ENCODE peak calls at places on chromosomes 4 and X, in ten cellular contexts. D is cardiac muscle cell, T is right atrium auricular region, G is fibroblast of pulmonary artery, A is WERI-Rb-1, P is GM23338, Y is left ventricle myocardium inferior, U is heart left ventricle, B is mucosa of descending colon, E is endodermal cell. C is an unnamed sample.

GRCh38 chrX:47151428-47151827 is 6.4 kb downstream of the RBM10 start:
- DNase-seq in D (no peak), E (no peak), Y (no peak), B (no peak), G (no peak), P (no peak), T (no peak), A (no peak), U (no peak), C (no peak)

GRCh38 chr4:182881928-182882327 is 35.3 kb downstream of the DCTD start:
- DNase-seq in E (no peak), U (no peak), D (no peak), P (no peak), T (no peak), Y (peak), A (no peak), B (no peak), G (no peak), C (no peak)

GRCh38 chr4:67885727-67886126 is 1.9 kb upstream of the TMPRSS11D start:
- DNase-seq in Y (no peak), A (no peak), B (no peak), D (peak), T (no peak), U (no peak), E (no peak), G (peak), P (no peak), C (peak)

GRCh38 chr4:112852586-112852985 is 196.9 kb upstream of the ANK2 start:
- DNase-seq in A (no peak), U (no peak), B (no peak), P (no peak), E (no peak), Y (no peak), T (no peak), D (no peak), G (no peak), C (no peak)

GRCh38 chr4:22457348-22457747 is 58.5 kb downstream of the ADGRA3 start:
- DNase-seq in U (no peak), P (no peak), G (no peak), T (no peak), B (no peak), D (no peak), Y (no peak), E (no peak), A (no peak), C (no peak)

GRCh38 chrX:119552508-119552907 is 12.7 kb downstream of the STEEP1 start:
- DNase-seq in U (no peak), G (peak), Y (no peak), D (peak), A (no peak), T (no peak), P (no peak), B (no peak), E (no peak), C (no peak)

GRCh38 chr4:38177792-38178665 is 217.8 kb downstream of the PTTG2 start:
- DNase-seq in A (no peak), E (no peak), P (no peak), D (peak), U (peak), G (peak), Y (peak), B (peak), T (peak), C (no peak)

GRCh38 chrX:7316887-7317286 is 168.9 kb upstream of the PUDP start:
- DNase-seq in B (no peak), D (no peak), E (no peak), U (no peak), Y (no peak), G (no peak), P (no peak), A (no peak), T (no peak), C (no peak)

GRCh38 chr4:52015366-52015765 is 4.8 kb downstream of the LRRC66 start:
- DNase-seq in Y (no peak), D (peak), A (no peak), B (no peak), P (peak), G (peak), U (no peak), E (no peak), T (no peak), C (no peak)

GRCh38 chrX:16719334-16720084 is at the start of gene SYAP1:
- DNase-seq in U (peak), G (peak), T (peak), D (peak), P (peak), B (peak), A (peak), E (peak), Y (peak), C (peak)

GRCh38 chr4:7428261-7429068 is 6.3 kb downstream of the PSAPL1 start:
- DNase-seq in U (peak), P (peak), G (no peak), E (peak), B (no peak), D (no peak), A (peak), Y (peak), T (peak), C (no peak)

GRCh38 chr4:56684320-56684719 is 3.2 kb upstream of the HOPX start:
- DNase-seq in Y (no peak), T (no peak), G (peak), A (no peak), P (no peak), B (no peak), E (no peak), U (no peak), D (peak), C (no peak)

GRCh38 chrX:36908801-36909403 is 99.3 kb upstream of the FAM47C start:
- DNase-seq in U (no peak), G (peak), Y (no peak), P (peak), A (no peak), D (peak), B (no peak), T (no peak), E (no peak), C (no peak)

GRCh38 chrX:107537815-107538214 is 88.4 kb downstream of the FRMPD3 start:
- DNase-seq in T (no peak), Y (no peak), G (peak), U (peak), B (peak), P (peak), E (peak), D (peak), A (peak), C (no peak)

GRCh38 chrX:50770702-50771101 is 43.3 kb downstream of the SHROOM4 start:
- DNase-seq in E (peak), U (peak), A (no peak), D (peak), G (no peak), Y (no peak), T (no peak), P (peak), B (peak), C (no peak)

GRCh38 chr4:47074836-47075235 is 43.5 kb downstream of the GABRB1 start:
- DNase-seq in B (no peak), P (no peak), E (no peak), U (no peak), A (no peak), Y (no peak), T (no peak), G (no peak), D (no peak), C (no peak)

GRCh38 chr4:94827481-94828110 is 69.8 kb downstream of the BMPR1B start:
- DNase-seq in D (peak), G (peak), U (no peak), A (no peak), T (no peak), P (no peak), Y (no peak), B (no peak), E (no peak), C (peak)
- H3K4me3 ChIP-seq in D (no peak), G (no peak), U (no peak), A (no peak), T (no peak), P (no peak), Y (no peak), B (no peak), E (peak), C (no peak)

GRCh38 chr4:154417358-154417673 is 74.3 kb downstream of the DCHS2 start:
- DNase-seq in Y (no peak), P (no peak), A (no peak), T (no peak), B (no peak), D (no peak), E (no peak), G (no peak), U (no peak), C (no peak)
- TF ChIP-seq CTCF in Y (no peak), P (no peak), A (no peak), T (no peak), B (no peak), D (no peak), E (no peak), G (no peak), U (no peak), C (no peak)

DNA sequence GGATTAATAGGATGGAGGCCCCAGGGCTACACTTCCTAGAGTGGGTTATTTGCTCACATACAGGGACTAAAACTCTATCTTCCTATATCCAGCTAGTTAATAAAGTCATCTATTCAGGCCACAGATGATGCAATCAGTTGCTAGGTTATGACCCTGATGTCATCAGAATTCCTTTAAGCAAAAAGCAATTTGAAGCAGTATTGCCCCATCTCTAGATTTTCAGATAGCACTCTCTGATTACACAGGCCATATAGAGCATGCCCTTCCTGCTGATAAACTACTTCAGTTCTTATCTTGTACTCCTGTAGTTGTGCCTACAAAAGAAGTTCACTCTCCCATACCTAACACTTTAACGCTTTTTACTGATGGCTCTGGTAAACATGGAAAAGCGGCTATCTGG is 84.8 kb downstream of the TMEM144 start:
- DNase-seq in Y (no peak), T (no peak), U (no peak), E (no peak), P (no peak), B (no peak), D (no peak), G (no peak), A (no peak), C (no peak)
- H3K4me3 ChIP-seq in Y (no peak), T (no peak), U (no peak), E (no peak), P (no peak), B (no peak), D (no peak), G (no peak), A (no peak), C (no peak)

GRCh38 chr4:37160653-37161052 is 83.9 kb upstream of the NWD2 start:
- DNase-seq in T (no peak), P (no peak), Y (no peak), D (no peak), G (no peak), U (no peak), E (no peak), A (no peak), B (no peak), C (no peak)

DNA sequence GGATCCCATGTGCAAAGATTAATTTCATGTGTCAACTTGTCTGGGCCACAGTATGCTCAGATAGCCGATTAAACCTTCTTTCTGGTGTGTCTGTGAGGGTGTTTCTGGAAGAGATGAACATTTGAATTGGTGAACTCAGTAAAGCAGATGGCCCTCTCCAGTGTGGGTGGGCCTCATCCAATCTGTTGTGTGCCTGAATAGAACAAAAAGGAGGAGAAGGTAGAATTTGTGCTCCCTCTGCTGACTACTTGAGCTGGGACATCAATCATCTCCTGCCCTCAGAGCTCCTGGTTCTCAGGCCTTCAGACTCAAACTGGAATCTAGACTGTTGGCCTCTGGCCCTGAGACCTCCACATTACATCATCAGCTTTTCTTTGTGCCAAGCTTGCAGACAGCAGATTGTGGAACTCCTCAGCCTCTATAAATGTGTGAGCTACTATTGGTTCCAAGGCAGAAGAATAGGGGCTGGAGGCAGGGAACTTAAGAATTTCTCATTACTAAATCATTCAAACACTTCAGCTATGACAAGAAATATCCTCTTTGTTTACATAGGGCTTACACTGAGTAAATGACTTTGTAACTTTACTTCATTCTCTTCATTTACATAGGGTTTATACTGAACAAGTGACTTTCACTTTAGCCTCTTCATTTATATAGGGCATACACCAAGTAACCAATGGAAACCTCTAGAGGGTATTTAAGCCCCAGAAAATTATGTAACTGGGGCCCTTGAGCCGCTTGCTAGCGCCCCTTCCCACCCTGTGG is 87.0 kb upstream of the NWD2 start:
- DNase-seq in P (peak), T (no peak), E (no peak), B (no peak), U (no peak), Y (no peak), G (no peak), A (no peak), D (no peak), C (no peak)
- TF ChIP-seq CTCF in P (peak), T (no peak), E (peak), B (no peak), U (no peak), Y (no peak), G (no peak), A (no peak), D (no peak), C (no peak)

DNA sequence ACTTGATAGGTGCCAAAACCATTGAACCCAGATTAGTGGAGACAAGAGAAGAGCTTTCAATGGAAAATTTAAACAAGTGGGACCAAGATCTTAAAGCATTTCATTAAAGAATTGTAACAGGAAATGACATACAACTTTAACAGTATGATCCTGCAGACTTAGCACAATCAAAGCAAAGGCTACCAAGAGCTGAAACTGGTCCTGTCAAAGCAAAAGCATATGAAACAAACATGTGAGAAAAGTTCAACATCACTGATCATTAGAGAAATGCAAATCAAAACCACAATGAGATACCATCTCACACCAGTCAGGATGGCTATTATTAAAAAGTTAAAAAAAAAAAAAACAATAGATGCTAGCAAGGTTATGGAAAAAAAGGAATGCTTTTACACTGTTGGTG is 425.6 kb downstream of the IL1RAPL1 start:
- DNase-seq in U (no peak), A (no peak), G (no peak), T (no peak), P (no peak), Y (no peak), B (no peak), D (no peak), E (no peak), C (no peak)
- H3K4me3 ChIP-seq in U (no peak), A (no peak), G (no peak), T (no peak), P (no peak), Y (no peak), B (no peak), D (no peak), E (no peak), C (no peak)

DNA sequence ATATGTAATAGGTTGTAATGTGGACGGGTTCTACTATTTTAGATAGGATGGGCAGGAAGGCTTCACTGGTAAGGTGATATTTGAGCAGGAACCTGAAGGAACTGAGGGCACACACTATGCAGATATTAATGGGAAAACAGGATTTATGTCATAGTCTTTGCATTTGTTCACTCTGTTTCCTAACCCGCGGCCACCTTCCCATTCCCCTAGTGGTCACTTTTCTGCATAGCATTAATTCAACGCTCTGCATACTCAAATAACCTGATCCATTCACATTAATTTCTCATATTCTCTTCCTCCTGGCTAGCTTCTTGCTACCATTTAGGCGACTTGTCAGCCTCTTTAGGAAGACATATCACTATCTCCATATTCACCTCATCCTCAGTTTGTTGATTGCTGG is 61.5 kb downstream of the GSPT2 start:
- DNase-seq in T (no peak), B (no peak), D (no peak), A (no peak), P (peak), E (no peak), G (no peak), Y (no peak), U (no peak), C (no peak)
- TF ChIP-seq CTCF in T (peak), B (no peak), D (no peak), A (peak), P (peak), E (peak), G (no peak), Y (no peak), U (peak), C (peak)

C was measured in epithelial cell of proximal tubule.